ENCODE peak calls at places on chromosomes 12 and 14, in ten cellular contexts. H is HFF-Myc, U is GM06990, K is epithelial cell of proximal tubule, S is neural crest cell, W is OCI-LY7, B is GM20000, Y is progenitor cell of endocrine pancreas, V is uterus, G is dorsolateral prefrontal cortex. R is an unnamed sample.

GRCh38 chr12:85782711-85783110 is 53.5 kb downstream of the RASSF9 start:
- DNase-seq in H (no peak), U (no peak), K (no peak), S (no peak), W (no peak), B (no peak), Y (no peak), V (no peak), G (no peak), R (no peak)

GRCh38 chr12:20212658-20213387 is 155.5 kb upstream of the PDE3A start:
- DNase-seq in H (peak), U (no peak), K (peak), S (peak), W (no peak), B (no peak), Y (no peak), V (peak), G (peak), R (no peak)

GRCh38 chr12:49603721-49604120 is 1.7 kb downstream of the FAM186B start:
- DNase-seq in H (no peak), U (no peak), K (no peak), S (no peak), W (no peak), B (no peak), Y (no peak), V (no peak), G (no peak), R (no peak)

GRCh38 chr14:24253936-24254335 is 9.0 kb downstream of the TGM1 start:
- DNase-seq in H (no peak), U (no peak), K (no peak), S (no peak), W (no peak), B (no peak), Y (no peak), V (no peak), G (no peak), R (peak)

GRCh38 chr12:69595689-69596088 is 10.4 kb downstream of the CCT2 start:
- DNase-seq in H (no peak), U (no peak), K (no peak), S (no peak), W (no peak), B (no peak), Y (no peak), V (no peak), G (no peak), R (no peak)

GRCh38 chr12:64608901-64609542 is 1.3 kb upstream of the RASSF3 start:
- DNase-seq in H (no peak), U (peak), K (no peak), S (no peak), W (peak), B (peak), Y (no peak), V (no peak), G (no peak), R (no peak)

GRCh38 chr14:67998804-67999203 is 179.2 kb downstream of the RAD51B start:
- DNase-seq in H (no peak), U (no peak), K (no peak), S (no peak), W (no peak), B (no peak), Y (no peak), V (no peak), G (no peak), R (no peak)

GRCh38 chr14:51368721-51369163 is 128.7 kb downstream of the TMX1 start:
- DNase-seq in H (peak), U (no peak), K (no peak), S (no peak), W (no peak), B (no peak), Y (no peak), V (no peak), G (no peak), R (no peak)

GRCh38 chr14:76252471-76252870 is 100.7 kb downstream of the GPATCH2L start:
- DNase-seq in H (no peak), U (no peak), K (no peak), S (no peak), W (no peak), B (no peak), Y (no peak), V (no peak), G (no peak), R (no peak)

GRCh38 chr14:60647081-60647836 is 2.0 kb downstream of the SIX1 start:
- DNase-seq in H (no peak), U (no peak), K (no peak), S (no peak), W (no peak), B (peak), Y (no peak), V (no peak), G (no peak), R (no peak)

DNA sequence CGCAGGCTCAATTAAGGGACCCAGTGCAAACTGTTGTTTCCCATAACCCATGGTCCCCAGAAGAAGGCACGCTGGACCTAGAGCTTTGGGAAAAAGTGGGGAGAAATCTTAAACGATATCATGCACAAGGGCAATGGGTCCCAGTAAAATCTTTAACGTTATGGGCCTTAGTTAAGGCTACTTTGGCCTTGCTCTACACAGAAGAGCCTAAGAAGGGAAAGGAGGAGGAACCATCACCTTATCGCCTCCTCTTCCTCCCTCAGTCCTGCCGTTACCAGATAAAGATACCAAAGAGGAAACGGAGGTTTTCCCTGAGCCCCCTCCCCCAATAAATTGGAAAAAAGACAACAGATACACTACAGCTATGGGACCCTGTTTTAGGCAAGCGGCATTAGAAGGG is 116.9 kb downstream of the PPHLN1 start:
- DNase-seq in H (no peak), U (no peak), K (no peak), S (no peak), W (no peak), B (no peak), Y (no peak), V (no peak), G (no peak), R (no peak)
- TF ChIP-seq CTCF in H (no peak), U (no peak), K (no peak), S (no peak), W (no peak), B (no peak), Y (no peak), V (no peak), G (no peak), R (no peak)

DNA sequence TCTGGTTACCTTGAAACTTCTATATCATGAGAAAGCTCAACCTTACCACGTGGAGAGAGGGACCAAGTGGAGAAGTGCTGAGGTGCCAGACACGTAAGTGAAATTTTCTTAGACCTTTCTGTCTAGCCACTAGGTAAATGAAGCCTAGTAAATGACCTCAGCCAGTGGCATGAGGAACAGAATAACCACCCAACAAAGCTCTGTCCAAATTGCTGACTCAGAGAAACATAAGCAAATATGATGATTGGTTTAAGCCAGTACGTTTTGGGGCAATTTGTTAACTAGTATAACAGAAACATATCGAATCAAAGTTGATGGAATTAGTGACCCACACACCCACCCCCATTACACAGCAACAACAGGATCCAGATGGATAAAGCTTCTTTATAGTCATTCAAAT is 75.2 kb upstream of the MAX start:
- DNase-seq in H (no peak), U (no peak), K (no peak), S (no peak), W (no peak), B (no peak), Y (no peak), V (no peak), G (no peak), R (no peak)
- TF ChIP-seq CTCF in H (no peak), U (no peak), K (no peak), S (no peak), W (no peak), B (no peak), Y (no peak), V (no peak), G (no peak), R (no peak)

GRCh38 chr12:52023976-52024688 is 17.4 kb downstream of the TAMALIN start:
- DNase-seq in H (no peak), U (no peak), K (no peak), S (no peak), W (peak), B (no peak), Y (no peak), V (no peak), G (no peak), R (no peak)
- TF ChIP-seq CTCF in H (no peak), U (no peak), K (no peak), S (peak), W (peak), B (no peak), Y (peak), V (no peak), G (no peak), R (peak)

GRCh38 chr12:32146074-32146873 is 39.6 kb downstream of the BICD1 start:
- DNase-seq in H (no peak), U (peak), K (no peak), S (no peak), W (no peak), B (peak), Y (no peak), V (no peak), G (no peak), R (no peak)
- TF ChIP-seq CTCF in H (no peak), U (no peak), K (no peak), S (no peak), W (no peak), B (no peak), Y (no peak), V (no peak), G (no peak), R (no peak)